ENCODE peak calls at places on chromosome 6, in four cellular contexts. J, L, C and B are unnamed samples.

GRCh38 chr6:97925504-97925903 is 642.5 kb upstream of the MMS22L start:
- DNase-seq in J (no peak), L (no peak), C (no peak), B (no peak)

GRCh38 chr6:11188161-11188915 is 44.1 kb downstream of the NEDD9 start:
- DNase-seq in J (no peak), L (no peak), C (no peak), B (peak; percentile 74)

GRCh38 chr6:29564875-29565274 is 5.3 kb upstream of the UBD start:
- DNase-seq in J (no peak), L (no peak), C (no peak), B (no peak)

GRCh38 chr6:56536536-56536935 is 106.2 kb downstream of the DST start:
- DNase-seq in J (no peak), L (no peak), C (no peak), B (no peak)

GRCh38 chr6:152368761-152369624 is 268.2 kb downstream of the SYNE1 start:
- DNase-seq in J (no peak), L (no peak), C (peak; percentile 68), B (no peak)

GRCh38 chr6:28336284-28337024 is 506 bp upstream of the ZSCAN31 start:
- DNase-seq in J (peak; percentile 97), L (peak; percentile 25), C (peak; percentile 73), B (no peak)

GRCh38 chr6:13117561-13117960 is 210.8 kb downstream of the TBC1D7 start:
- DNase-seq in J (no peak), L (no peak), C (no peak), B (no peak)

GRCh38 chr6:133701633-133702331 is 187.1 kb upstream of the TCF21 start:
- DNase-seq in J (peak; percentile 37), L (peak; percentile 21), C (no peak), B (no peak)

GRCh38 chr6:99276747-99277146 is 72.7 kb downstream of the FAXC start:
- DNase-seq in J (no peak), L (peak; percentile 75), C (no peak), B (no peak)

GRCh38 chr6:38508894-38509293 is 130.8 kb downstream of the BTBD9 start:
- DNase-seq in J (peak; percentile 30), L (peak; percentile 54), C (no peak), B (peak; percentile 36)